ENCODE peak calls at places on chromosome 19, in six cellular contexts. W, M, K, E, B and G are unnamed samples.

GRCh38 chr19:13023666-13024065 is 28.4 kb downstream of the NFIX start:
- DNase-seq in W (peak), M (no peak), K (no peak), E (no peak), B (no peak), G (no peak)

GRCh38 chr19:5028229-5028886 is 59.4 kb downstream of the KDM4B start:
- DNase-seq in W (no peak), M (no peak), K (no peak), E (no peak), B (no peak), G (no peak)

GRCh38 chr19:12952488-12953455 is 4.3 kb downstream of the GADD45GIP1 start:
- DNase-seq in W (peak), M (no peak), K (no peak), E (no peak), B (no peak), G (no peak)

GRCh38 chr19:47735131-47735530 is 10.2 kb upstream of the NOP53 start:
- DNase-seq in W (no peak), M (no peak), K (no peak), E (no peak), B (no peak), G (no peak)

GRCh38 chr19:33071887-33072286 is 7.2 kb upstream of the RHPN2 start:
- DNase-seq in W (no peak), M (no peak), K (no peak), E (no peak), B (no peak), G (no peak)

GRCh38 chr19:41324921-41325639 is 15.1 kb downstream of the CCDC97 start:
- DNase-seq in W (peak), M (peak), K (no peak), E (peak), B (peak), G (peak)

GRCh38 chr19:51090471-51090870 is 7.8 kb upstream of the KLK14 start:
- DNase-seq in W (no peak), M (no peak), K (no peak), E (no peak), B (no peak), G (no peak)

GRCh38 chr19:1213391-1214286 is 8.1 kb downstream of the STK11 start:
- DNase-seq in W (peak), M (peak), K (no peak), E (no peak), B (no peak), G (peak)

GRCh38 chr19:23403024-23403423 is 7.8 kb upstream of the ZNF91 start:
- DNase-seq in W (no peak), M (no peak), K (no peak), E (no peak), B (no peak), G (no peak)

GRCh38 chr19:5696196-5697021 is 6.3 kb downstream of the RPL36 start:
- DNase-seq in W (no peak), M (no peak), K (no peak), E (peak), B (no peak), G (no peak)

GRCh38 chr19:12840091-12841079 is 2.1 kb downstream of the MAST1 start:
- DNase-seq in W (peak), M (peak), K (peak), E (no peak), B (peak), G (peak)

GRCh38 chr19:38250821-38251563 is 5.2 kb downstream of the PPP1R14A start:
- DNase-seq in W (peak), M (peak), K (no peak), E (no peak), B (peak), G (peak)

GRCh38 chr19:2475018-2475701 is 767 bp upstream of the GADD45B start:
- DNase-seq in W (peak), M (peak), K (no peak), E (peak), B (peak), G (no peak)

GRCh38 chr19:13748169-13748884 is 16.0 kb upstream of the MRI1 start:
- DNase-seq in W (peak), M (no peak), K (no peak), E (no peak), B (peak), G (no peak)

GRCh38 chr19:46745521-46746280 is at the start of gene FKRP:
- DNase-seq in W (no peak), M (peak), K (no peak), E (no peak), B (peak), G (peak)

GRCh38 chr19:32866564-32867265 is 2.9 kb downstream of the SLC7A9 start:
- DNase-seq in W (no peak), M (no peak), K (no peak), E (no peak), B (no peak), G (no peak)

GRCh38 chr19:8575467-8575997 is 1.7 kb downstream of the MYO1F start:
- DNase-seq in W (peak), M (no peak), K (no peak), E (no peak), B (no peak), G (no peak)

GRCh38 chr19:3554254-3555083 is 2.9 kb downstream of the MFSD12 start:
- DNase-seq in W (no peak), M (no peak), K (no peak), E (no peak), B (no peak), G (no peak)

GRCh38 chr19:19758164-19758563 is 25.3 kb upstream of the ZNF14 start:
- DNase-seq in W (no peak), M (no peak), K (no peak), E (no peak), B (no peak), G (no peak)

GRCh38 chr19:46928951-46929350 is 68.2 kb downstream of the ARHGAP35 start:
- DNase-seq in W (no peak), M (no peak), K (no peak), E (no peak), B (no peak), G (no peak)

GRCh38 chr19:42529248-42529764 is 1.0 kb upstream of the CEACAM1 start:
- DNase-seq in W (peak), M (peak), K (peak), E (peak), B (peak), G (peak)

GRCh38 chr19:42367929-42368328 is 22.2 kb downstream of the CNFN start:
- DNase-seq in W (no peak), M (no peak), K (no peak), E (no peak), B (no peak), G (no peak)

GRCh38 chr19:18469245-18470107 is 31.5 kb upstream of the ISYNA1 start:
- DNase-seq in W (peak), M (peak), K (peak), E (peak), B (peak), G (peak)

GRCh38 chr19:6023085-6023682 is 45.2 kb upstream of the RANBP3 start:
- DNase-seq in W (peak), M (no peak), K (no peak), E (no peak), B (no peak), G (no peak)

GRCh38 chr19:36837525-36837901 is 674 bp downstream of the ZNF790 start:
- DNase-seq in W (no peak), M (no peak), K (no peak), E (no peak), B (no peak), G (no peak)

GRCh38 chr19:8695911-8696310 is 2.7 kb downstream of the ACTL9 start:
- DNase-seq in W (no peak), M (no peak), K (no peak), E (no peak), B (no peak), G (no peak)

GRCh38 chr19:17289489-17289888 is 7.8 kb downstream of the ANKLE1 start:
- DNase-seq in W (peak), M (peak), K (no peak), E (no peak), B (peak), G (peak)

GRCh38 chr19:1471514-1472107 is 7.4 kb downstream of the C19orf25 start:
- DNase-seq in W (no peak), M (no peak), K (no peak), E (no peak), B (no peak), G (peak)

GRCh38 chr19:28242317-28242927 is 970.5 kb downstream of the UQCRFS1 start:
- DNase-seq in W (peak), M (peak), K (no peak), E (no peak), B (peak), G (no peak)

GRCh38 chr19:28244966-28245365 is 968.0 kb downstream of the UQCRFS1 start:
- DNase-seq in W (no peak), M (no peak), K (no peak), E (no peak), B (peak), G (no peak)

GRCh38 chr19:28235606-28236125 is 977.3 kb downstream of the UQCRFS1 start:
- DNase-seq in W (no peak), M (no peak), K (no peak), E (no peak), B (no peak), G (no peak)

GRCh38 chr19:28234637-28235036 is 978.3 kb downstream of the UQCRFS1 start:
- DNase-seq in W (peak), M (no peak), K (no peak), E (no peak), B (peak), G (no peak)

DNA sequence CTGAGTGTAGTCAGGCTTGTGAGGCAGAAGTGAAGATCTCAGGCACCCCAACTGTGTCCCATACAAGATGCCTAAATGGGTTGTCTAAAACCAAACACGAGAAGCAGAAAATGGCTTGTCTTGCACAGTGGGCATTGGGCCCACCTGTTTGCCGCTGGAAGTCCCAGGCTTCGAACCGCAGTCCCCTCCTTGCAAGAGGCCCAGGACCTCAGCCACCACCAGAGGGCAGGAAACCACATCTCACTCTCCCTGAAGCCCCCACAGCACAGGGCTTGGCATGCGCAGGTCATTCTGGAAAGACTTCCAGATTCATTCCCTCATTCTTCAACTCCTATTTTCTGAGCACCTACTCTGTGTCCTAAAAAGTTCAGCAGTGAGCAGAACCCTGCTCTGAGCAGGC is 973.7 kb downstream of the UQCRFS1 start:
- DNase-seq in W (peak), M (peak), K (no peak), E (no peak), B (peak), G (peak)
- TF ChIP-seq CTCF in W (peak), M (peak), K (no peak), E (no peak), B (peak), G (peak)

DNA sequence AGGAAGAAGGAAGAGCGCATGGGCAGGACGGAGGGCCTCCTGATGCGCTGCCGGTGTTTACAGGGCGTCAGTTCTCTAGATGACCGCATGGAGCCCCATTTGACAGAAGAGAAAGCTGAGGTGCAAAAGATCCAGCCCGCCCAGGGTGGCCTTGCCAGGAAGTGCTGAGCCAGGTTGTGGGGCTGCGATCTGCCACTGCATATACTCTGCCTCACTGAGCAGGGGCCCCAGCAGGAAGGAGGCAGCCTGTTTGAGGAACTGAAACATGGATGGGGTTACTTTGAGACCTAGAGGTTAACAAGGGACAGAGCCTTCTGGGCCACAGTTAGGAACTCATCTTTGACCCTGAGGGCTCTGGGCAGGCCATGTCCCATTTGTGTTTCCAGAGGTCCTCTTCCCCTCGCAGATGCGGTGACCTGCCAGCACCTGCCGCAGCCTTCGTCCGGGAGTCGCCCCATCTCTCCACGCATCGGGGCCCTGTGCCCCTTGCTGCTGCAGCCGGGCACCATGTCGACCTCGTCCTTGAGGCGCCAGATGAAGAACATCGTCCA is 3.2 kb downstream of the EPN1 start:
- DNase-seq in W (no peak), M (no peak), K (no peak), E (no peak), B (no peak), G (no peak)
- TF ChIP-seq CTCF in W (no peak), M (no peak), K (no peak), E (no peak), B (no peak), G (no peak)

GRCh38 chr19:35813043-35813890 is 622 bp upstream of the PRODH2 start:
- DNase-seq in W (no peak), M (no peak), K (no peak), E (no peak), B (no peak), G (no peak)
- TF ChIP-seq CTCF in W (no peak), M (no peak), K (no peak), E (no peak), B (no peak), G (no peak)

GRCh38 chr19:31147234-31147633 is 202.0 kb downstream of the TSHZ3 start:
- DNase-seq in W (no peak), M (no peak), K (no peak), E (peak), B (no peak), G (no peak)

GRCh38 chr19:31145909-31146453 is 203.3 kb downstream of the TSHZ3 start:
- DNase-seq in W (no peak), M (no peak), K (no peak), E (peak), B (no peak), G (peak)

GRCh38 chr19:31148671-31149070 is 200.6 kb downstream of the TSHZ3 start:
- DNase-seq in W (no peak), M (no peak), K (no peak), E (peak), B (no peak), G (no peak)

GRCh38 chr19:31145021-31145420 is 204.2 kb downstream of the TSHZ3 start:
- DNase-seq in W (no peak), M (no peak), K (no peak), E (peak), B (no peak), G (no peak)

DNA sequence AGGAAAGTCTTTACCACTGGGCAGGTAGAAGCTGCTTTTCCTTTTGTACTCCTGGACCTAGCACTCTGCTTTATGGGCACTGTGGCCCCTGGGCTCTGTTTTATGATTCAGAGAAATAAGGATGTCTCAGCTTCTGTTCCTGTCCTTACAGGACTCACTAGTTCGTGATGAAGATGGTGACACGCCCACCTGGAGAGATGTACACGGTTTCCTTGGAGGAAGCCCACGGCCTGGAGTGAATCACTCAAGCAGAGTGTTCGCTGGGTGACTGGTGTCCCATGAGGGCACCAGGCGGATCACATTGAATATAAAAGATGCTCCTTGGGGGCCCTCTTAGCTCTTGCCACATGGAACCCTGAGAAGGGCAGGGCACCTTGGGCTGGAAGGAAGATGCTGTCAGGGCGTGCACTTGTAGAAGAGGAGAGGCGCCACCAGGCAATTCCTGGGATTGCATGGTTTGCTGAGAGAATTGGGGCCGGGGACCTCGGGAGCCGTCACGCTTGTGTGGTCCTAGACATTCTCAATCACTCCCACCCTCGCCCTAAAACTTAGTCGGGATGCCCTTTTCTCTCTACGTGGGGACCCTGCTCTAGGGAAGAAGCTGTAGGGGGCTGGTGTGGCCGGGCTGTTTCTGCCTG is 202.6 kb downstream of the TSHZ3 start:
- DNase-seq in W (no peak), M (no peak), K (no peak), E (peak), B (no peak), G (no peak)
- TF ChIP-seq CTCF in W (no peak), M (no peak), K (no peak), E (no peak), B (no peak), G (no peak)

DNA sequence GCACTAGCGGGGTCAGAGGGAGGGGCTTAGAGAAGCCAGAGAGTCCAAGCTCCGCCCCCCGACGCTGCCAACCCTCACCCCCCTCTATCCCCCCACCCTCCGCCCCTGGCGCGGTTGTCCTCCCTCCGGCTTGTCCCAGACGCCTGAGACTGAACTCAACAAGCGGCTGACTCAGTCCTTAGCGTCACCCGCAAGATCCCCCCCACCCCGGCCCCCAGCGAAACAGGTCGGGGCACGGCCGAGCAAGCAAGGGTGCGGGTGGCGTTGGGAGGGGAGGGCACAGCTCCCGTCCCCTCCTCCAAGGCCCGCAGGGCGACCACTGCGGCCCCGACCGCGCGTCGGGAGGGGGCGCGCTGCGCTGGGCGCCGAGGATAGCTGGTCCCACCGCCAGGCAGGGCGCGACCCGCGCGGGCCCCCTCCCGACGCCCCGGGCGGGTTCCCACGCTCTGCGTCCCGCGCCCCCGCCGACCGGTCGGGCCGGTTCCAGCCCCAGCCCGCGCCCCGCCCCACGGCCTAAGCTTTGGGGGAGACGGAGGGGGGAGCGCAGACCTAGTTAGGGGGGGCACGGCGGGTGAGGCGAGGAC is 5.3 kb downstream of the NOTCH3 start:
- DNase-seq in W (peak), M (peak), K (no peak), E (peak), B (peak), G (peak)
- TF ChIP-seq CTCF in W (no peak), M (no peak), K (no peak), E (no peak), B (peak), G (no peak)